ENCODE peak calls at places on chromosomes 7 and 10, in four cellular contexts. One of them, this sample, is unnamed. For H3K36me3, the result is how much of the 10 kb centered on the place peaks cover.

GRCh38 chr10:30387646-30388243 is 38.7 kb upstream of the MTPAP start:
- DNase-seq in brain microvascular endothelial cell: no peak
- DNase-seq in ovary: no peak
- DNase-seq in colonic mucosa: no peak
- DNase-seq in this sample: no peak

GRCh38 chr7:152522551-152522950 is 86.7 kb upstream of the KMT2C start:
- DNase-seq in colonic mucosa: no peak
- DNase-seq in ovary: peak
- DNase-seq in brain microvascular endothelial cell: no peak
- DNase-seq in this sample: peak

GRCh38 chr10:17028843-17029580 is 100.6 kb downstream of the CUBN start:
- DNase-seq in ovary: no peak
- DNase-seq in colonic mucosa: no peak
- DNase-seq in brain microvascular endothelial cell: no peak
- DNase-seq in this sample: no peak

GRCh38 chr10:117537436-117537903 is 5.1 kb upstream of the EMX2 start:
- DNase-seq in ovary: no peak
- DNase-seq in brain microvascular endothelial cell: no peak
- DNase-seq in colonic mucosa: no peak
- DNase-seq in this sample: no peak

GRCh38 chr10:28157379-28157778 is 145.5 kb downstream of the MPP7 start:
- DNase-seq in ovary: no peak
- DNase-seq in brain microvascular endothelial cell: no peak
- DNase-seq in colonic mucosa: no peak
- DNase-seq in this sample: no peak

GRCh38 chr10:131906269-131906639 is 5.4 kb downstream of the PPP2R2D start:
- DNase-seq in colonic mucosa: no peak
- DNase-seq in brain microvascular endothelial cell: no peak
- DNase-seq in ovary: no peak
- DNase-seq in this sample: no peak

GRCh38 chr7:45683556-45684148 is 109.5 kb downstream of the ADCY1 start:
- DNase-seq in ovary: no peak
- DNase-seq in colonic mucosa: no peak
- DNase-seq in brain microvascular endothelial cell: no peak
- DNase-seq in this sample: no peak

GRCh38 chr10:28922127-28922526 is 244.8 kb downstream of the BAMBI start:
- DNase-seq in colonic mucosa: no peak
- DNase-seq in ovary: no peak
- DNase-seq in brain microvascular endothelial cell: peak
- DNase-seq in this sample: no peak

GRCh38 chr7:102234131-102234530 is 52.5 kb upstream of the SH2B2 start:
- DNase-seq in colonic mucosa: no peak
- DNase-seq in brain microvascular endothelial cell: no peak
- DNase-seq in ovary: no peak
- DNase-seq in this sample: no peak

GRCh38 chr10:87842220-87842641 is 21.1 kb downstream of the KLLN start:
- DNase-seq in ovary: no peak
- DNase-seq in colonic mucosa: peak
- DNase-seq in brain microvascular endothelial cell: no peak
- DNase-seq in this sample: no peak

GRCh38 chr7:49624611-49625010 is 148.8 kb upstream of the VWC2 start:
- DNase-seq in colonic mucosa: no peak
- DNase-seq in ovary: no peak
- DNase-seq in brain microvascular endothelial cell: no peak
- DNase-seq in this sample: no peak

GRCh38 chr10:100977436-100977835 is 8.1 kb downstream of the SEMA4G start:
- DNase-seq in colonic mucosa: no peak
- DNase-seq in ovary: no peak
- DNase-seq in brain microvascular endothelial cell: no peak
- DNase-seq in this sample: no peak

GRCh38 chr7:6346581-6346980 is 74.2 kb upstream of the CYTH3 start:
- DNase-seq in ovary: no peak
- DNase-seq in brain microvascular endothelial cell: no peak
- DNase-seq in colonic mucosa: no peak
- DNase-seq in this sample: no peak

GRCh38 chr7:909358-910329 is 33.3 kb downstream of the GET4 start:
- DNase-seq in ovary: peak
- DNase-seq in colonic mucosa: peak
- DNase-seq in brain microvascular endothelial cell: no peak
- DNase-seq in this sample: peak

GRCh38 chr7:35513828-35514227 is 181.1 kb downstream of the HERPUD2 start:
- DNase-seq in brain microvascular endothelial cell: no peak
- DNase-seq in ovary: no peak
- DNase-seq in colonic mucosa: no peak
- DNase-seq in this sample: no peak

GRCh38 chr10:110074986-110075664 is 67.3 kb downstream of the ADD3 start:
- DNase-seq in colonic mucosa: no peak
- DNase-seq in ovary: no peak
- DNase-seq in brain microvascular endothelial cell: peak
- DNase-seq in this sample: no peak

GRCh38 chr7:154767821-154768415 is 235.0 kb downstream of the PAXIP1 start:
- DNase-seq in ovary: no peak
- DNase-seq in colonic mucosa: no peak
- DNase-seq in brain microvascular endothelial cell: no peak
- DNase-seq in this sample: no peak

GRCh38 chr10:86162696-86163400 is 203.7 kb downstream of the GRID1 start:
- DNase-seq in ovary: no peak
- DNase-seq in colonic mucosa: no peak
- DNase-seq in brain microvascular endothelial cell: no peak
- DNase-seq in this sample: no peak

GRCh38 chr10:17954856-17955255 is 3.1 kb downstream of the SLC39A12 start:
- DNase-seq in brain microvascular endothelial cell: no peak
- DNase-seq in colonic mucosa: no peak
- DNase-seq in ovary: no peak
- DNase-seq in this sample: no peak

GRCh38 chr10:3068201-3068967 is 1.0 kb downstream of the PFKP start:
- DNase-seq in brain microvascular endothelial cell: peak
- DNase-seq in colonic mucosa: peak
- DNase-seq in ovary: peak
- DNase-seq in this sample: peak

GRCh38 chr10:3067045-3067858 is at the start of gene PFKP:
- DNase-seq in brain microvascular endothelial cell: no peak
- DNase-seq in ovary: no peak
- DNase-seq in colonic mucosa: peak
- DNase-seq in this sample: no peak

GRCh38 chr10:3068968-3069737 is 1.8 kb downstream of the PFKP start:
- DNase-seq in ovary: no peak
- DNase-seq in brain microvascular endothelial cell: no peak
- DNase-seq in colonic mucosa: peak
- DNase-seq in this sample: no peak

GRCh38 chr10:3066317-3066931 is 924 bp upstream of the PFKP start:
- DNase-seq in colonic mucosa: no peak
- DNase-seq in brain microvascular endothelial cell: no peak
- DNase-seq in ovary: no peak
- DNase-seq in this sample: no peak

GRCh38 chr10:3067859-3068179 is 471 bp downstream of the PFKP start:
- DNase-seq in colonic mucosa: peak
- DNase-seq in ovary: no peak
- DNase-seq in brain microvascular endothelial cell: no peak
- DNase-seq in this sample: no peak
- H3K27ac ChIP-seq in colonic mucosa: peak
- H3K27ac ChIP-seq in ovary: peak
- H3K27ac ChIP-seq in brain microvascular endothelial cell: peak
- H3K27ac ChIP-seq in this sample: peak

GRCh38 chr7:80907141-80907601 is 11.7 kb downstream of the SEMA3C start:
- DNase-seq in ovary: no peak
- DNase-seq in colonic mucosa: no peak
- DNase-seq in brain microvascular endothelial cell: no peak
- DNase-seq in this sample: no peak
- H3K4me3 ChIP-seq in ovary: no peak
- H3K4me3 ChIP-seq in colonic mucosa: no peak
- H3K4me3 ChIP-seq in brain microvascular endothelial cell: no peak
- H3K4me3 ChIP-seq in this sample: no peak

GRCh38 chr7:98488167-98488566 is 87.3 kb upstream of the BAIAP2L1 start:
- DNase-seq in brain microvascular endothelial cell: no peak
- DNase-seq in ovary: no peak
- DNase-seq in colonic mucosa: no peak
- DNase-seq in this sample: no peak
- H3K36me3 ChIP-seq in brain microvascular endothelial cell: under half
- H3K36me3 ChIP-seq in ovary: under half
- H3K36me3 ChIP-seq in colonic mucosa: under half
- H3K36me3 ChIP-seq in this sample: under half

GRCh38 chr10:11921800-11922387 is 98.7 kb downstream of the PROSER2 start:
- DNase-seq in colonic mucosa: no peak
- DNase-seq in ovary: no peak
- DNase-seq in brain microvascular endothelial cell: no peak
- DNase-seq in this sample: no peak

GRCh38 chr10:11931038-11931437 is 107.9 kb downstream of the PROSER2 start:
- DNase-seq in colonic mucosa: no peak
- DNase-seq in ovary: no peak
- DNase-seq in brain microvascular endothelial cell: no peak
- DNase-seq in this sample: no peak

GRCh38 chr10:11930342-11930978 is 107.3 kb downstream of the PROSER2 start:
- DNase-seq in colonic mucosa: no peak
- DNase-seq in ovary: no peak
- DNase-seq in brain microvascular endothelial cell: no peak
- DNase-seq in this sample: no peak

DNA sequence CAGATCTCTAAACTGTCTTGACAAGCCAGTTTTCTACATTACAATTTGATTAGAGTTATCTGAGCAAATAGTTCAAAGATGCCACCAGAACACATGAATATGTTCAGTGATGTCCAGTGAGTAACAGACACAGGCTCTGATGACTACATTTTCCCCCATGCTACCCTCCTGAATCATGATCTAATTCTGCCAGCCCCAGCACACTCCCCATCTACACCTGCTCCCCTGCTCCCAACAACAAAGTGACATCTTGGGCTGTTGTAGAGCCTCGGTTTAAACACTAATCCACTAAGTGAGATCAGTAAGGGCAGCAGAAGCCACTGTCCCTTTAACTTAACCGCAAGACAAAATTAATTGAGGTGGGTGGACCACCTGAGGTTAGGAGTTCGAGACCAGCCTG is 104.6 kb downstream of the PROSER2 start:
- DNase-seq in colonic mucosa: no peak
- DNase-seq in brain microvascular endothelial cell: no peak
- DNase-seq in ovary: no peak
- DNase-seq in this sample: no peak
- H3K27ac ChIP-seq in colonic mucosa: no peak
- H3K27ac ChIP-seq in brain microvascular endothelial cell: no peak
- H3K27ac ChIP-seq in ovary: no peak
- H3K27ac ChIP-seq in this sample: no peak

GRCh38 chr7:151408498-151408838 is 1.4 kb downstream of the WDR86 start:
- DNase-seq in brain microvascular endothelial cell: no peak
- DNase-seq in colonic mucosa: no peak
- DNase-seq in ovary: no peak
- DNase-seq in this sample: no peak
- H3K4me3 ChIP-seq in brain microvascular endothelial cell: no peak
- H3K4me3 ChIP-seq in colonic mucosa: peak
- H3K4me3 ChIP-seq in ovary: no peak
- H3K4me3 ChIP-seq in this sample: no peak